ENCODE peak calls at places on chromosomes 1 and 21, in ten cellular contexts. E, O, X, F, H, B, G, Y, Z and J are unnamed samples.

GRCh38 chr1:97053275-97053674 is 331.7 kb downstream of the PTBP2 start:
- DNase-seq in F (no peak), G (no peak), B (no peak), X (no peak), Z (no peak), H (no peak), E (no peak), Y (no peak), O (no peak), J (no peak)

GRCh38 chr1:186325239-186325638 is 49.8 kb downstream of the TPR start:
- DNase-seq in H (no peak), Z (no peak), B (no peak), O (peak; percentile 33), X (no peak), Y (peak; percentile 31), G (no peak), E (no peak), F (no peak), J (no peak)

GRCh38 chr1:21293537-21294265 is 3.4 kb upstream of the ECE1 start:
- DNase-seq in X (no peak), O (no peak), H (no peak), B (no peak), E (peak; percentile 82), G (no peak), Y (no peak), F (no peak), Z (no peak), J (no peak)

GRCh38 chr1:211638246-211638645 is 37.2 kb downstream of the NEK2 start:
- DNase-seq in G (no peak), O (no peak), F (no peak), H (peak; percentile 1), B (no peak), Y (no peak), X (no peak), Z (peak; percentile 35), E (no peak), J (no peak)

GRCh38 chr1:68339505-68339904 is 107.2 kb upstream of the WLS start:
- DNase-seq in G (no peak), Y (no peak), H (no peak), X (no peak), F (no peak), Z (no peak), E (no peak), B (no peak), O (no peak), J (no peak)

GRCh38 chr1:183318433-183318832 is 99.7 kb downstream of the NMNAT2 start:
- DNase-seq in E (no peak), F (peak; percentile 85), Y (peak; percentile 61), H (peak; percentile 42), Z (peak; percentile 91), X (peak; percentile 73), G (peak; percentile 52), B (peak; percentile 78), O (no peak), J (peak; percentile 89)

GRCh38 chr1:204170494-204171155 is 4.5 kb upstream of the REN start:
- DNase-seq in H (no peak), Y (no peak), E (no peak), O (no peak), Z (no peak), F (no peak), X (no peak), B (no peak), G (no peak), J (no peak)

GRCh38 chr1:236518343-236518742 is 5.4 kb upstream of the LGALS8 start:
- DNase-seq in F (no peak), Z (no peak), O (no peak), Y (no peak), X (no peak), G (no peak), H (no peak), E (no peak), B (no peak), J (no peak)

GRCh38 chr1:61708953-61709907 is 15.7 kb downstream of the TM2D1 start:
- DNase-seq in O (no peak), B (no peak), Z (no peak), G (no peak), E (no peak), F (no peak), H (no peak), Y (peak; percentile 10), X (no peak), J (no peak)

GRCh38 chr1:22870201-22870871 is 102.3 kb downstream of the LACTBL1 start:
- DNase-seq in O (no peak), Y (peak; percentile 8), X (peak; percentile 25), Z (no peak), F (no peak), H (peak; percentile 34), E (no peak), B (peak; percentile 64), G (no peak), J (peak; percentile 85)

GRCh38 chr1:155893389-155894142 is 17.6 kb downstream of the RIT1 start:
- DNase-seq in H (no peak), F (no peak), X (no peak), E (no peak), Y (peak; percentile 93), O (no peak), Z (no peak), G (no peak), B (no peak), J (no peak)

GRCh38 chr21:34243562-34243961 is 120.2 kb upstream of the KCNE2 start:
- DNase-seq in B (no peak), E (no peak), G (peak; percentile 16), H (peak; percentile 27), Y (peak; percentile 31), O (no peak), F (no peak), X (no peak), Z (no peak), J (no peak)

GRCh38 chr1:82423174-82423815 is 622.6 kb downstream of the ADGRL2 start:
- DNase-seq in G (no peak), H (no peak), B (no peak), Z (no peak), Y (no peak), E (no peak), X (no peak), O (no peak), F (no peak), J (no peak)
- H3K9me3 ChIP-seq in G (no peaks in the 10 kb centered on the region), H (no peaks in the 10 kb centered on the region), B (no peaks in the 10 kb centered on the region), Z (no peaks in the 10 kb centered on the region), Y (no peaks in the 10 kb centered on the region), E (no peaks in the 10 kb centered on the region), X (no peaks in the 10 kb centered on the region), O (no peaks in the 10 kb centered on the region), F (no peaks in the 10 kb centered on the region), J (no peaks in the 10 kb centered on the region)

GRCh38 chr1:94540440-94541174 is 952 bp downstream of the F3 start:
- DNase-seq in E (no peak), F (no peak), Y (no peak), B (no peak), O (no peak), Z (no peak), G (no peak), H (no peak), X (no peak), J (no peak)
- H3K27ac ChIP-seq in E (no peak overlapping the region), F (no peak overlapping the region), Y (no peak overlapping the region), B (peak overlapping the region; percentile 90), O (no peak overlapping the region), Z (peak overlapping the region; percentile 82), G (peak overlapping the region; percentile 85), H (peak overlapping the region; percentile 91), X (no peak overlapping the region), J (peak overlapping the region; percentile 66)

DNA sequence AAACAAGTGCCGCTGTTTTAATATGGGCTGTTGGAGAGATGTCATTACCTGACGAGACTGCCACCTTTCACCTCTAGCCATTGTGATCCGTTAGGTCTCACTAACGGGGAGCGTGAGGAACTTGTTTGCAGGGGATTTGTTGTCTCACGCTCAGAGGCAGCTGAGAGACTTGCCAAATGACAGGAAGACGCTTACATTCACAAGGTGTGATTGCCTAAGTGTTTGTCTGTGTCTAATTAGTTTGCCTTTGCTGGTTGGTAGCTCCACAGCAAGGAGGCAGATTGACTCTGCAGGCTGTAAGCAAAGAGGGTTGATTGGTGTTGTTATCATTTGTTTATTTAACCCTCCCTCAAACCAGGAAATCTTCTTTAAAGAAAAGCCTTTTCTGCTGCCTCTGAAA is 203.7 kb downstream of the ZNF326 start:
- DNase-seq in B (no peak), H (no peak), Z (no peak), G (no peak), O (no peak), E (no peak), F (no peak), X (no peak), Y (no peak), J (no peak)
- H3K9me3 ChIP-seq in B (no peaks in the 10 kb centered on the region), H (no peaks in the 10 kb centered on the region), Z (no peaks in the 10 kb centered on the region), G (no peaks in the 10 kb centered on the region), O (no peaks in the 10 kb centered on the region), E (no peaks in the 10 kb centered on the region), F (no peaks in the 10 kb centered on the region), X (no peaks in the 10 kb centered on the region), Y (no peaks in the 10 kb centered on the region), J (no peaks in the 10 kb centered on the region)

DNA sequence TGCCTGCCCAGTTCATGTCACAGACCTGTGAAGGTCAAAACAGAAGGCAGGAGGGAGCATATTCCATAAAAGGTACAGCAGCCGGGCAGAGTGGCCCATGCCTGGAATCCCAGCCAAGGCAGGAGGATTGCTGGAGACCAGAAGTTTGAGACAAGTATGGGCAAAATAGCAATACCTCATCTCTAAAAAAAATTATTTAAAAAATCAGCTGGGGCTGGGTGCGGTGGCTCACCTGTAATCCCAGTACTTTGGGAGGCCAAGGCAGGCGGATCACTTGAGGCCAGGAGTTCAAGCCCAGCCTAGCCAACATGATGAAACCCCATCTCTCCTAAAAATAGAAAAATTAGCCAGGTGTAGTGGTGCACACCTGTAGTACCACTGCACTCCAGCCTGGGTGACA is 64.5 kb downstream of the RUNX3 start:
- DNase-seq in G (no peak), E (no peak), Z (peak; percentile 24), B (no peak), O (no peak), Y (no peak), F (no peak), H (no peak), X (no peak), J (no peak)
- H3K27ac ChIP-seq in G (no peak overlapping the region), E (no peak overlapping the region), Z (no peak overlapping the region), B (no peak overlapping the region), O (no peak overlapping the region), Y (no peak overlapping the region), F (no peak overlapping the region), H (no peak overlapping the region), X (no peak overlapping the region), J (no peak overlapping the region)

GRCh38 chr21:25313891-25314646 is 293.2 kb downstream of the MRPL39 start:
- DNase-seq in B (no peak), Y (no peak), X (no peak), O (no peak), H (no peak), E (no peak), G (no peak), F (no peak), Z (no peak), J (no peak)
- H3K9me3 ChIP-seq in B (peaks cover 27% of the 10 kb centered on the region), Y (no peaks in the 10 kb centered on the region), X (peaks cover 8% of the 10 kb centered on the region), O (no peaks in the 10 kb centered on the region), H (peaks cover under 1% of the 10 kb centered on the region), E (peaks cover 1% of the 10 kb centered on the region), G (no peaks in the 10 kb centered on the region), F (peaks cover 1% of the 10 kb centered on the region), Z (no peaks in the 10 kb centered on the region), J (no peaks in the 10 kb centered on the region)

GRCh38 chr1:65065535-65066378 is 82.2 kb upstream of the AK4 start:
- DNase-seq in B (peak; percentile 44), Z (peak; percentile 75), E (no peak), F (peak; percentile 64), Y (peak; percentile 36), H (peak; percentile 54), G (peak; percentile 51), O (peak; percentile 38), X (peak; percentile 39), J (peak; percentile 80)
- H3K27ac ChIP-seq in B (peak overlapping the region; percentile 98), Z (peak overlapping the region; percentile 100), E (peak overlapping the region; percentile 71), F (peak overlapping the region; percentile 22), Y (peak overlapping the region; percentile 82), H (peak overlapping the region; percentile 99), G (peak overlapping the region; percentile 100), O (peak overlapping the region; percentile 94), X (peak overlapping the region; percentile 100), J (peak overlapping the region; percentile 99)

GRCh38 chr1:231264642-231265041 is 23.6 kb downstream of the GNPAT start:
- DNase-seq in X (no peak), E (no peak), B (no peak), Y (no peak), O (no peak), G (no peak), H (no peak), F (no peak), Z (no peak), J (no peak)
- H3K9me3 ChIP-seq in X (no peaks in the 10 kb centered on the region), E (no peaks in the 10 kb centered on the region), B (no peaks in the 10 kb centered on the region), Y (no peaks in the 10 kb centered on the region), O (no peaks in the 10 kb centered on the region), G (no peaks in the 10 kb centered on the region), H (no peaks in the 10 kb centered on the region), F (no peaks in the 10 kb centered on the region), Z (no peaks in the 10 kb centered on the region), J (no peaks in the 10 kb centered on the region)